ENCODE peak calls at places on chromosomes 12 and 14, in five cellular contexts. One of them, this sample, is unnamed.

GRCh38 chr14:68470361-68470760 is 322.5 kb downstream of the ZFP36L1 start:
- DNase-seq in fibroblast of pulmonary artery: no peak
- DNase-seq in EH: no peak
- DNase-seq in activated effector memory CD4-positive, alpha-beta T cell treated with Interleukin-2 at 50 U/mL for 16 hours: no peak
- DNase-seq in HCT116: no peak
- DNase-seq in this sample: no peak

GRCh38 chr12:104656921-104657320 is 200.2 kb downstream of the CHST11 start:
- DNase-seq in fibroblast of pulmonary artery: peak; percentile 85
- DNase-seq in EH: no peak
- DNase-seq in activated effector memory CD4-positive, alpha-beta T cell treated with Interleukin-2 at 50 U/mL for 16 hours: no peak
- DNase-seq in HCT116: no peak
- DNase-seq in this sample: no peak

GRCh38 chr14:103943673-103944072 is 1.3 kb upstream of the RD3L start:
- DNase-seq in fibroblast of pulmonary artery: no peak
- DNase-seq in EH: no peak
- DNase-seq in activated effector memory CD4-positive, alpha-beta T cell treated with Interleukin-2 at 50 U/mL for 16 hours: no peak
- DNase-seq in HCT116: no peak
- DNase-seq in this sample: no peak

GRCh38 chr14:53955671-53956426 is 776 bp downstream of the BMP4 start:
- DNase-seq in fibroblast of pulmonary artery: peak; percentile 18
- DNase-seq in EH: peak; percentile 40
- DNase-seq in activated effector memory CD4-positive, alpha-beta T cell treated with Interleukin-2 at 50 U/mL for 16 hours: no peak
- DNase-seq in HCT116: no peak
- DNase-seq in this sample: no peak

GRCh38 chr14:22395803-22396202 is 193.2 kb downstream of the DAD1 start:
- DNase-seq in fibroblast of pulmonary artery: no peak
- DNase-seq in EH: no peak
- DNase-seq in activated effector memory CD4-positive, alpha-beta T cell treated with Interleukin-2 at 50 U/mL for 16 hours: no peak
- DNase-seq in HCT116: no peak
- DNase-seq in this sample: no peak

GRCh38 chr12:122836027-122836921 is 1.0 kb downstream of the HIP1R start:
- DNase-seq in fibroblast of pulmonary artery: peak; percentile 44
- DNase-seq in EH: peak; percentile 40
- DNase-seq in activated effector memory CD4-positive, alpha-beta T cell treated with Interleukin-2 at 50 U/mL for 16 hours: peak; percentile 37
- DNase-seq in HCT116: no peak
- DNase-seq in this sample: peak; percentile 71

GRCh38 chr12:103495158-103495782 is 498 bp downstream of the C12orf42 start:
- DNase-seq in fibroblast of pulmonary artery: no peak
- DNase-seq in EH: no peak
- DNase-seq in activated effector memory CD4-positive, alpha-beta T cell treated with Interleukin-2 at 50 U/mL for 16 hours: peak; percentile 22
- DNase-seq in HCT116: no peak
- DNase-seq in this sample: peak; percentile 59

GRCh38 chr14:22561661-22562579 is 27.1 kb downstream of the DAD1 start:
- DNase-seq in fibroblast of pulmonary artery: no peak
- DNase-seq in EH: no peak
- DNase-seq in activated effector memory CD4-positive, alpha-beta T cell treated with Interleukin-2 at 50 U/mL for 16 hours: peak; percentile 70
- DNase-seq in HCT116: no peak
- DNase-seq in this sample: no peak

GRCh38 chr14:37889087-37889486 is 293.7 kb downstream of the TTC6 start:
- DNase-seq in fibroblast of pulmonary artery: no peak
- DNase-seq in EH: no peak
- DNase-seq in activated effector memory CD4-positive, alpha-beta T cell treated with Interleukin-2 at 50 U/mL for 16 hours: no peak
- DNase-seq in HCT116: no peak
- DNase-seq in this sample: no peak

GRCh38 chr12:56695327-56696101 is 7.4 kb upstream of the PTGES3 start:
- DNase-seq in fibroblast of pulmonary artery: no peak
- DNase-seq in EH: peak; percentile 40
- DNase-seq in activated effector memory CD4-positive, alpha-beta T cell treated with Interleukin-2 at 50 U/mL for 16 hours: no peak
- DNase-seq in HCT116: no peak
- DNase-seq in this sample: no peak

GRCh38 chr12:104670439-104671406 is 214.0 kb downstream of the CHST11 start:
- DNase-seq in fibroblast of pulmonary artery: no peak
- DNase-seq in EH: no peak
- DNase-seq in activated effector memory CD4-positive, alpha-beta T cell treated with Interleukin-2 at 50 U/mL for 16 hours: no peak
- DNase-seq in HCT116: peak; percentile 16
- DNase-seq in this sample: no peak

GRCh38 chr12:75738486-75738885 is 227.1 kb upstream of the KRR1 start:
- DNase-seq in fibroblast of pulmonary artery: no peak
- DNase-seq in EH: no peak
- DNase-seq in activated effector memory CD4-positive, alpha-beta T cell treated with Interleukin-2 at 50 U/mL for 16 hours: no peak
- DNase-seq in HCT116: no peak
- DNase-seq in this sample: peak; percentile 53

GRCh38 chr14:100020623-100021022 is 44.6 kb upstream of the EVL start:
- DNase-seq in fibroblast of pulmonary artery: no peak
- DNase-seq in EH: no peak
- DNase-seq in activated effector memory CD4-positive, alpha-beta T cell treated with Interleukin-2 at 50 U/mL for 16 hours: no peak
- DNase-seq in HCT116: no peak
- DNase-seq in this sample: no peak

GRCh38 chr12:76813972-76814371 is 50.1 kb downstream of the ZDHHC17 start:
- DNase-seq in fibroblast of pulmonary artery: no peak
- DNase-seq in EH: no peak
- DNase-seq in activated effector memory CD4-positive, alpha-beta T cell treated with Interleukin-2 at 50 U/mL for 16 hours: no peak
- DNase-seq in HCT116: no peak
- DNase-seq in this sample: no peak

GRCh38 chr12:103105971-103106597 is 148.6 kb downstream of the ASCL1 start:
- DNase-seq in fibroblast of pulmonary artery: no peak
- DNase-seq in EH: no peak
- DNase-seq in activated effector memory CD4-positive, alpha-beta T cell treated with Interleukin-2 at 50 U/mL for 16 hours: no peak
- DNase-seq in HCT116: no peak
- DNase-seq in this sample: no peak

GRCh38 chr14:36105401-36105800 is 71.1 kb downstream of the PTCSC3 start:
- DNase-seq in fibroblast of pulmonary artery: no peak
- DNase-seq in EH: peak; percentile 4
- DNase-seq in activated effector memory CD4-positive, alpha-beta T cell treated with Interleukin-2 at 50 U/mL for 16 hours: no peak
- DNase-seq in HCT116: peak; percentile 40
- DNase-seq in this sample: no peak

GRCh38 chr12:105289114-105289904 is 41.2 kb upstream of the C12orf75 start:
- DNase-seq in fibroblast of pulmonary artery: peak; percentile 34
- DNase-seq in EH: peak; percentile 74
- DNase-seq in activated effector memory CD4-positive, alpha-beta T cell treated with Interleukin-2 at 50 U/mL for 16 hours: no peak
- DNase-seq in HCT116: no peak
- DNase-seq in this sample: no peak

GRCh38 chr14:26008290-26008689 is 589.5 kb downstream of the NOVA1 start:
- DNase-seq in fibroblast of pulmonary artery: peak; percentile 36
- DNase-seq in EH: no peak
- DNase-seq in activated effector memory CD4-positive, alpha-beta T cell treated with Interleukin-2 at 50 U/mL for 16 hours: no peak
- DNase-seq in HCT116: no peak
- DNase-seq in this sample: no peak

GRCh38 chr12:113174461-113175384 is 10.6 kb downstream of the DDX54 start:
- DNase-seq in fibroblast of pulmonary artery: peak; percentile 74
- DNase-seq in EH: peak; percentile 65
- DNase-seq in activated effector memory CD4-positive, alpha-beta T cell treated with Interleukin-2 at 50 U/mL for 16 hours: peak; percentile 60
- DNase-seq in HCT116: no peak
- DNase-seq in this sample: peak; percentile 91

GRCh38 chr12:106144847-106145246 is 6.1 kb upstream of the NUAK1 start:
- DNase-seq in fibroblast of pulmonary artery: no peak
- DNase-seq in EH: peak; percentile 74
- DNase-seq in activated effector memory CD4-positive, alpha-beta T cell treated with Interleukin-2 at 50 U/mL for 16 hours: no peak
- DNase-seq in HCT116: no peak
- DNase-seq in this sample: no peak

GRCh38 chr12:38102197-38102596 is 214.4 kb upstream of the ALG10B start:
- DNase-seq in fibroblast of pulmonary artery: no peak
- DNase-seq in EH: no peak
- DNase-seq in activated effector memory CD4-positive, alpha-beta T cell treated with Interleukin-2 at 50 U/mL for 16 hours: no peak
- DNase-seq in HCT116: no peak
- DNase-seq in this sample: no peak

GRCh38 chr14:94122438-94122837 is 7.0 kb downstream of the IFI27L2 start:
- DNase-seq in fibroblast of pulmonary artery: no peak
- DNase-seq in EH: no peak
- DNase-seq in activated effector memory CD4-positive, alpha-beta T cell treated with Interleukin-2 at 50 U/mL for 16 hours: no peak
- DNase-seq in HCT116: no peak
- DNase-seq in this sample: no peak

GRCh38 chr14:58072288-58073071 is 79.5 kb downstream of the ARMH4 start:
- DNase-seq in fibroblast of pulmonary artery: peak; percentile 85
- DNase-seq in EH: peak; percentile 77
- DNase-seq in activated effector memory CD4-positive, alpha-beta T cell treated with Interleukin-2 at 50 U/mL for 16 hours: no peak
- DNase-seq in HCT116: peak; percentile 65
- DNase-seq in this sample: peak; percentile 20

GRCh38 chr12:94429191-94429590 is 30.5 kb downstream of the CEP83 start:
- DNase-seq in fibroblast of pulmonary artery: no peak
- DNase-seq in EH: no peak
- DNase-seq in activated effector memory CD4-positive, alpha-beta T cell treated with Interleukin-2 at 50 U/mL for 16 hours: no peak
- DNase-seq in HCT116: no peak
- DNase-seq in this sample: no peak

GRCh38 chr12:62724947-62725447 is 210.0 kb downstream of the PPM1H start:
- DNase-seq in fibroblast of pulmonary artery: peak; percentile 95
- DNase-seq in EH: peak; percentile 99
- DNase-seq in activated effector memory CD4-positive, alpha-beta T cell treated with Interleukin-2 at 50 U/mL for 16 hours: no peak
- DNase-seq in HCT116: peak; percentile 99
- DNase-seq in this sample: no peak

GRCh38 chr12:57171668-57172067 is 24.2 kb upstream of the LRP1-AS start:
- DNase-seq in fibroblast of pulmonary artery: peak; percentile 47
- DNase-seq in EH: peak; percentile 73
- DNase-seq in activated effector memory CD4-positive, alpha-beta T cell treated with Interleukin-2 at 50 U/mL for 16 hours: no peak
- DNase-seq in HCT116: no peak
- DNase-seq in this sample: no peak

GRCh38 chr14:80615831-80616230 is 325.7 kb downstream of the CEP128 start:
- DNase-seq in fibroblast of pulmonary artery: no peak
- DNase-seq in EH: no peak
- DNase-seq in activated effector memory CD4-positive, alpha-beta T cell treated with Interleukin-2 at 50 U/mL for 16 hours: no peak
- DNase-seq in HCT116: no peak
- DNase-seq in this sample: no peak

GRCh38 chr12:104704224-104704623 is 247.5 kb downstream of the CHST11 start:
- DNase-seq in fibroblast of pulmonary artery: no peak
- DNase-seq in EH: no peak
- DNase-seq in activated effector memory CD4-positive, alpha-beta T cell treated with Interleukin-2 at 50 U/mL for 16 hours: no peak
- DNase-seq in HCT116: no peak
- DNase-seq in this sample: no peak

GRCh38 chr12:34400986-34401658 is 378.8 kb downstream of the ALG10 start:
- DNase-seq in fibroblast of pulmonary artery: no peak
- DNase-seq in EH: no peak
- DNase-seq in activated effector memory CD4-positive, alpha-beta T cell treated with Interleukin-2 at 50 U/mL for 16 hours: no peak
- DNase-seq in HCT116: no peak
- DNase-seq in this sample: peak; percentile 1

GRCh38 chr12:56122637-56123036 is 4.6 kb downstream of the ZC3H10 start:
- DNase-seq in fibroblast of pulmonary artery: no peak
- DNase-seq in EH: no peak
- DNase-seq in activated effector memory CD4-positive, alpha-beta T cell treated with Interleukin-2 at 50 U/mL for 16 hours: no peak
- DNase-seq in HCT116: no peak
- DNase-seq in this sample: no peak

GRCh38 chr12:69238589-69239285 is 632 bp upstream of the CPSF6 start:
- DNase-seq in fibroblast of pulmonary artery: peak; percentile 12
- DNase-seq in EH: no peak
- DNase-seq in activated effector memory CD4-positive, alpha-beta T cell treated with Interleukin-2 at 50 U/mL for 16 hours: no peak
- DNase-seq in HCT116: no peak
- DNase-seq in this sample: no peak

GRCh38 chr12:122860052-122860853 is 25.0 kb downstream of the HIP1R start:
- DNase-seq in fibroblast of pulmonary artery: peak; percentile 85
- DNase-seq in EH: peak; percentile 79
- DNase-seq in activated effector memory CD4-positive, alpha-beta T cell treated with Interleukin-2 at 50 U/mL for 16 hours: peak; percentile 64
- DNase-seq in HCT116: peak; percentile 50
- DNase-seq in this sample: peak; percentile 90

GRCh38 chr12:29960113-29960512 is 176.4 kb upstream of the TMTC1 start:
- DNase-seq in fibroblast of pulmonary artery: peak; percentile 6
- DNase-seq in EH: no peak
- DNase-seq in activated effector memory CD4-positive, alpha-beta T cell treated with Interleukin-2 at 50 U/mL for 16 hours: no peak
- DNase-seq in HCT116: no peak
- DNase-seq in this sample: no peak

GRCh38 chr12:98238513-98238912 is 276.9 kb upstream of the TMPO start:
- DNase-seq in fibroblast of pulmonary artery: peak; percentile 63
- DNase-seq in EH: peak; percentile 26
- DNase-seq in activated effector memory CD4-positive, alpha-beta T cell treated with Interleukin-2 at 50 U/mL for 16 hours: no peak
- DNase-seq in HCT116: no peak
- DNase-seq in this sample: no peak

GRCh38 chr14:101960225-101960624 is 4.1 kb upstream of the DYNC1H1 start:
- DNase-seq in fibroblast of pulmonary artery: peak; percentile 42
- DNase-seq in EH: peak; percentile 30
- DNase-seq in activated effector memory CD4-positive, alpha-beta T cell treated with Interleukin-2 at 50 U/mL for 16 hours: no peak
- DNase-seq in HCT116: no peak
- DNase-seq in this sample: no peak

GRCh38 chr12:13067322-13067721 is 23.1 kb downstream of the FAM234B start:
- DNase-seq in fibroblast of pulmonary artery: no peak
- DNase-seq in EH: no peak
- DNase-seq in activated effector memory CD4-positive, alpha-beta T cell treated with Interleukin-2 at 50 U/mL for 16 hours: no peak
- DNase-seq in HCT116: no peak
- DNase-seq in this sample: no peak

GRCh38 chr12:67419810-67420209 is 150.7 kb downstream of the CAND1 start:
- DNase-seq in fibroblast of pulmonary artery: no peak
- DNase-seq in EH: no peak
- DNase-seq in activated effector memory CD4-positive, alpha-beta T cell treated with Interleukin-2 at 50 U/mL for 16 hours: no peak
- DNase-seq in HCT116: no peak
- DNase-seq in this sample: no peak